ENCODE peak calls at places on chromosome 7, in six cellular contexts. K is GM12878; E is Peyer's patch; R is hepatocyte; D is RWPE1; C is activated CD8-positive, alpha-beta T cell treated with anti-CD3 and anti-CD28 coated beads for 36 hours. Q is an unnamed sample.
A peak's percentile ranks its signal among the peaks of the same experiment; 100 is the strongest.

GRCh38 chr7:85001493-85002345 is 185.1 kb downstream of the SEMA3D start:
- DNase-seq in K (no peak), E (no peak), R (no peak), D (no peak), C (no peak), Q (no peak)

GRCh38 chr7:133061357-133061756 is 20.5 kb downstream of the CHCHD3 start:
- DNase-seq in K (no peak), E (no peak), R (no peak), D (no peak), C (no peak), Q (no peak)

GRCh38 chr7:154287370-154287769 is 235.2 kb downstream of the DPP6 start:
- DNase-seq in K (no peak), E (no peak), R (peak; percentile 12), D (no peak), C (no peak), Q (no peak)

GRCh38 chr7:134347567-134347966 is 30.8 kb upstream of the SLC35B4 start:
- DNase-seq in K (no peak), E (no peak), R (no peak), D (no peak), C (no peak), Q (no peak)

GRCh38 chr7:2437537-2438148 is 34.2 kb downstream of the CHST12 start:
- DNase-seq in K (no peak), E (no peak), R (no peak), D (no peak), C (no peak), Q (no peak)

GRCh38 chr7:641269-641671 is 85.2 kb upstream of the DNAAF5 start:
- DNase-seq in K (no peak), E (no peak), R (no peak), D (no peak), C (no peak), Q (no peak)

GRCh38 chr7:158650821-158651225 is 53.8 kb downstream of the NCAPG2 start:
- DNase-seq in K (no peak), E (no peak), R (no peak), D (peak; percentile 8), C (no peak), Q (no peak)

GRCh38 chr7:55558962-55559920 is 13.1 kb downstream of the VOPP1 start:
- DNase-seq in K (no peak), E (no peak), R (no peak), D (no peak), C (no peak), Q (no peak)

GRCh38 chr7:131328387-131329175 is 905 bp downstream of the MKLN1 start:
- DNase-seq in K (no peak), E (no peak), R (no peak), D (peak; percentile 11), C (no peak), Q (no peak)

GRCh38 chr7:24854866-24855265 is 97.6 kb upstream of the GSDME start:
- DNase-seq in K (no peak), E (no peak), R (no peak), D (no peak), C (no peak), Q (no peak)

GRCh38 chr7:134375206-134375605 is 58.5 kb upstream of the SLC35B4 start:
- DNase-seq in K (no peak), E (no peak), R (no peak), D (no peak), C (no peak), Q (no peak)

GRCh38 chr7:118511146-118511545 is 286.6 kb downstream of the ANKRD7 start:
- DNase-seq in K (no peak), E (no peak), R (no peak), D (no peak), C (no peak), Q (no peak)

GRCh38 chr7:143346018-143346417 is 16.5 kb downstream of the FAM131B start:
- DNase-seq in K (no peak), E (no peak), R (no peak), D (no peak), C (no peak), Q (no peak)
- TF ChIP-seq CTCF in K (no peak), E (no peak), R (no peak), D (no peak), C (no peak), Q (no peak)

GRCh38 chr7:66015440-66016130 is 33.6 kb upstream of the GUSB start:
- DNase-seq in K (no peak), E (no peak), R (no peak), D (no peak), C (no peak), Q (no peak)

GRCh38 chr7:66016131-66016461 is 34.1 kb upstream of the GUSB start:
- DNase-seq in K (no peak), E (no peak), R (peak; percentile 30), D (peak; percentile 49), C (no peak), Q (no peak)

GRCh38 chr7:66013938-66014337 is 31.9 kb upstream of the GUSB start:
- DNase-seq in K (no peak), E (peak; percentile 48), R (peak; percentile 66), D (peak; percentile 29), C (no peak), Q (no peak)
- TF ChIP-seq CTCF in K (no peak), E (no peak), R (peak; percentile 40), D (no peak), C (no peak), Q (no peak)

DNA sequence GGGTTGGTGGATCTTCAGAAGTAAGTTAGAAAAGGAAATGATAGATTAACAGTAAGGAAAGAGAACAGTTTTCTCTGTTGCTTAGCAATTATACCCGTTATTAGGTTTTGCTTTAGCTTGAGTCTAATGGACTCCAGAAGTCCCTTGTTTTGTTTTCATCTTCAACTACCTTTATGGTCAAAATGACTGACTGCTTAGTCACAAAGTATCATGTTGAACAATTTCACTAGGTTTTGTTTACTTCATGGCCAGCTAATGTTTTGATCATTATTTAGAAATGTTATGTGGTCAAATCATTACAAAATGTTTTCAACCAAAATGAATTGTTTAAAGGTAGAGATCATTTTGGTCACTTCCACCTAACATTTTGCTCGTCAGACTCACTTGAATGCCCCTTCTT is 1.9 kb downstream of the UBN2 start:
- DNase-seq in K (no peak), E (no peak), R (no peak), D (peak; percentile 57), C (no peak), Q (no peak)
- TF ChIP-seq CTCF in K (no peak), E (no peak), R (no peak), D (no peak), C (no peak), Q (no peak)

GRCh38 chr7:148611692-148612091 is 21.1 kb downstream of the C7orf33 start:
- DNase-seq in K (no peak), E (no peak), R (no peak), D (no peak), C (no peak), Q (no peak)
- TF ChIP-seq CTCF in K (peak; percentile 13), E (no peak), R (no peak), D (no peak), C (peak; percentile 11), Q (no peak)

DNA sequence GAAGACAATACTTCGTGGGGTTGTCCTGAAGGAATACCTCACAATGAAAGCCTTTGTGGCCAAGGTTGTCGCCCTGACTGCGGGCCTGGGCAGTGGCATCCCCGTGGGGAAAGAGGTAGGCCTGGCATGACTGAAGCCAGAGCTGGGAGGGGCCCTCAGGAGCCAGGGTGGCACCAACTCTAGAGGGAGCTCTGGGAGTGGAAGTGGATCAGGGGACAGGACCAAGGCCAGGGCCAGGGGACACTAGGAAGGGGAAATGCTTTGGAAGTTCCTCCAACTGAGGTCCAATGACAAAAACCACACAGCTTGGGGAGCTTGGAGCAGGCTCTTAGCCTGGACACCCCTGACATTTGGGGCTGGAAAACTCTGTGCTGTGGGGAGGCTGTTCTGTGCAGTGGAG is 5.8 kb downstream of the CLCN1 start:
- DNase-seq in K (no peak), E (peak; percentile 69), R (no peak), D (no peak), C (peak; percentile 27), Q (no peak)
- TF ChIP-seq CTCF in K (no peak), E (no peak), R (no peak), D (no peak), C (no peak), Q (no peak)

Q was measured in natural killer cell.